ENCODE peak calls at places on chromosomes 7 and 10, in five cellular contexts. P is substantia nigra, D is LHCN-M2, N is NCI-H2029, V is HS-5. F is an unnamed sample.

GRCh38 chr7:106369349-106369748 is 84.6 kb upstream of the NAMPT start:
- DNase-seq in N (no peak), P (no peak), V (no peak), D (peak), F (peak)

GRCh38 chr10:92240289-92241157 is 50.4 kb downstream of the CPEB3 start:
- DNase-seq in N (peak), P (peak), V (peak), D (peak), F (peak)

GRCh38 chr7:73606801-73607691 is 17.3 kb downstream of the MLXIPL start:
- DNase-seq in V (no peak), P (no peak), N (no peak), D (peak), F (no peak)

GRCh38 chr7:130904031-130904757 is 170.2 kb upstream of the KLF14 start:
- DNase-seq in V (peak), N (no peak), P (no peak), D (peak), F (peak)

GRCh38 chr10:91820144-91820543 is 21.9 kb downstream of the TNKS2 start:
- DNase-seq in V (no peak), D (no peak), P (no peak), N (no peak), F (no peak)

GRCh38 chr10:69645296-69645665 is 15.2 kb downstream of the FAM241B start:
- DNase-seq in D (no peak), N (no peak), P (no peak), V (no peak), F (no peak)

GRCh38 chr7:148402159-148402558 is 188.4 kb upstream of the C7orf33 start:
- DNase-seq in V (no peak), D (peak), N (no peak), P (no peak), F (no peak)

GRCh38 chr10:50508315-50509051 is 115.3 kb downstream of the SGMS1 start:
- DNase-seq in P (no peak), D (no peak), N (no peak), V (no peak), F (no peak)

GRCh38 chr10:34590802-34591201 is 224.3 kb downstream of the PARD3 start:
- DNase-seq in D (no peak), N (no peak), V (no peak), P (no peak), F (no peak)

GRCh38 chr7:88465586-88465985 is 158.9 kb upstream of the STEAP4 start:
- DNase-seq in D (no peak), P (no peak), N (no peak), V (no peak), F (no peak)

GRCh38 chr7:131425992-131426391 is 98.3 kb downstream of the MKLN1 start:
- DNase-seq in N (no peak), P (peak), D (no peak), V (no peak), F (no peak)

GRCh38 chr7:126700807-126701604 is 551.7 kb downstream of the GRM8 start:
- DNase-seq in P (no peak), N (peak), D (peak), V (peak), F (peak)

GRCh38 chr7:148622887-148623585 is 32.5 kb downstream of the C7orf33 start:
- DNase-seq in P (no peak), N (no peak), V (no peak), D (no peak), F (no peak)

GRCh38 chr7:18499407-18500197 is 4.1 kb downstream of the HDAC9 start:
- DNase-seq in P (no peak), D (no peak), N (peak), V (no peak), F (no peak)

GRCh38 chr7:102425639-102426267 is 7.6 kb upstream of the ORAI2 start:
- DNase-seq in P (peak), V (no peak), N (no peak), D (no peak), F (no peak)

GRCh38 chr10:31051703-31052102 is 20.0 kb upstream of the ZNF438 start:
- DNase-seq in P (no peak), N (no peak), D (no peak), V (no peak), F (no peak)

GRCh38 chr10:178723-179122 is 43.5 kb downstream of the ZMYND11 start:
- DNase-seq in N (no peak), P (no peak), V (no peak), D (no peak), F (no peak)

GRCh38 chr10:86085686-86086085 is 280.9 kb downstream of the GRID1 start:
- DNase-seq in N (no peak), D (no peak), V (no peak), P (no peak), F (no peak)

GRCh38 chr7:129494041-129494440 is 8.3 kb upstream of the SMKR1 start:
- DNase-seq in V (peak), N (no peak), D (peak), P (no peak), F (peak)

GRCh38 chr10:77021966-77022365 is 615.6 kb downstream of the KCNMA1 start:
- DNase-seq in D (no peak), V (no peak), N (no peak), P (no peak), F (no peak)

GRCh38 chr7:55493416-55493815 is 78.9 kb downstream of the VOPP1 start:
- DNase-seq in N (no peak), D (no peak), P (no peak), V (no peak), F (no peak)

GRCh38 chr7:111752022-111752582 is 189.8 kb upstream of the IMMP2L start:
- DNase-seq in P (peak), N (peak), V (no peak), D (peak), F (no peak)

GRCh38 chr7:76002139-76002538 is 7.7 kb upstream of the TMEM120A start:
- DNase-seq in P (no peak), N (no peak), D (no peak), V (no peak), F (no peak)

GRCh38 chr7:26535483-26536069 is 243.9 kb downstream of the SNX10 start:
- DNase-seq in V (no peak), P (no peak), D (no peak), N (no peak), F (no peak)

GRCh38 chr10:102395677-102396197 is at the start of gene NFKB2:
- DNase-seq in V (no peak), N (no peak), D (peak), P (no peak), F (no peak)

GRCh38 chr10:119705434-119705831 is 20.4 kb upstream of the INPP5F start:
- DNase-seq in D (no peak), P (no peak), V (no peak), N (no peak), F (no peak)

GRCh38 chr7:97145068-97145467 is 27.6 kb downstream of the SDHAF3 start:
- DNase-seq in N (peak), V (no peak), P (no peak), D (peak), F (peak)

F was measured in BJ.